ENCODE peak calls at places on chromosomes 1 and 21, in ten cellular contexts. O is lower leg skin; F is GM23248; L is NCI-H345; V is activated naive CD8-positive, alpha-beta T cell treated with anti-CD3 and anti-CD28 coated beads, Interleukin-2, amount 50 U/mL, for 24 hours; N is amygdala; K is stimulated activated CD8-positive, alpha-beta memory T cell treated with anti-CD3 and anti-CD28 coated beads, Interleukin-2, amount 100 ng/mL, for 48 hours; S is NCI-H2081; A is GOT3; Q is non-pigmented ciliary epithelial cell. C is an unnamed sample.

GRCh38 chr1:51093566-51093965 is 8.5 kb upstream of the C1orf185 start:
- DNase-seq in O (no peak), F (peak), L (no peak), V (no peak), N (no peak), K (no peak), S (no peak), A (no peak), Q (no peak), C (no peak)

GRCh38 chr1:245091818-245092637 is 62.8 kb upstream of the KIF26B start:
- DNase-seq in O (peak), F (peak), L (no peak), V (no peak), N (no peak), K (no peak), S (peak), A (no peak), Q (peak), C (peak)

GRCh38 chr1:18907914-18908845 is 5.8 kb upstream of the ALDH4A1 start:
- DNase-seq in O (no peak), F (no peak), L (no peak), V (no peak), N (peak), K (no peak), S (no peak), A (no peak), Q (no peak), C (no peak)

GRCh38 chr1:81559662-81560350 is 240.9 kb upstream of the ADGRL2 start:
- DNase-seq in O (no peak), F (peak), L (no peak), V (no peak), N (no peak), K (no peak), S (peak), A (no peak), Q (no peak), C (no peak)

GRCh38 chr1:201686709-201687455 is 142.1 kb upstream of the IPO9 start:
- DNase-seq in O (no peak), F (peak), L (peak), V (no peak), N (no peak), K (no peak), S (peak), A (no peak), Q (no peak), C (no peak)

GRCh38 chr1:212960932-212961331 is 10.6 kb downstream of the VASH2 start:
- DNase-seq in O (no peak), F (no peak), L (no peak), V (no peak), N (no peak), K (no peak), S (no peak), A (no peak), Q (no peak), C (no peak)

GRCh38 chr1:200279810-200280411 is 129.9 kb downstream of the ZNF281 start:
- DNase-seq in O (no peak), F (peak), L (peak), V (peak), N (peak), K (no peak), S (peak), A (no peak), Q (peak), C (no peak)

GRCh38 chr1:19643113-19643512 is 998 bp upstream of the NBL1 start:
- DNase-seq in O (no peak), F (peak), L (no peak), V (no peak), N (no peak), K (no peak), S (no peak), A (no peak), Q (no peak), C (peak)

GRCh38 chr1:1426496-1426960 is 5.5 kb upstream of the ANKRD65 start:
- DNase-seq in O (no peak), F (no peak), L (no peak), V (no peak), N (peak), K (no peak), S (no peak), A (no peak), Q (no peak), C (no peak)

GRCh38 chr1:224211262-224211962 is 28.4 kb downstream of the DEGS1 start:
- DNase-seq in O (peak), F (peak), L (peak), V (no peak), N (no peak), K (no peak), S (peak), A (no peak), Q (no peak), C (no peak)

GRCh38 chr21:41655259-41655658 is 111.6 kb downstream of the RIPK4 start:
- DNase-seq in O (no peak), F (no peak), L (no peak), V (no peak), N (no peak), K (no peak), S (no peak), A (no peak), Q (no peak), C (no peak)

GRCh38 chr1:114712987-114713386 is 3.6 kb downstream of the NRAS start:
- DNase-seq in O (no peak), F (no peak), L (no peak), V (no peak), N (no peak), K (no peak), S (no peak), A (no peak), Q (no peak), C (no peak)

GRCh38 chr1:7043232-7043549 is 257.9 kb downstream of the CAMTA1 start:
- DNase-seq in O (no peak), F (no peak), L (no peak), V (no peak), N (no peak), K (no peak), S (no peak), A (no peak), Q (no peak), C (no peak)

GRCh38 chr1:30151826-30152225 is 571.6 kb downstream of the MATN1 start:
- DNase-seq in O (no peak), F (no peak), L (no peak), V (no peak), N (no peak), K (no peak), S (no peak), A (no peak), Q (no peak), C (no peak)

GRCh38 chr21:38766987-38767722 is 38.6 kb upstream of the ETS2 start:
- DNase-seq in O (no peak), F (no peak), L (peak), V (peak), N (no peak), K (no peak), S (peak), A (no peak), Q (no peak), C (peak)